ENCODE peak calls at places on chromosomes 13 and 19, in nine cellular contexts. D is testis, O is A549, U is H54, R is K562, N is body of pancreas, J is esophagus squamous epithelium, K is GM12891, X is spleen. Z is an unnamed sample.

GRCh38 chr13:63910406-63910957 is 2494.8 kb upstream of the PCDH20 start:
- DNase-seq in U (no peak), D (peak), J (no peak), N (no peak), X (no peak), O (no peak), K (no peak), R (no peak), Z (no peak)

GRCh38 chr13:71118779-71119364 is 748.1 kb downstream of the DACH1 start:
- DNase-seq in J (no peak), K (no peak), X (no peak), R (no peak), U (no peak), N (no peak), O (no peak), D (no peak), Z (peak)

GRCh38 chr13:43058318-43058674 is 34.9 kb downstream of the DNAJC15 start:
- DNase-seq in R (no peak), J (no peak), N (no peak), X (no peak), U (peak), D (no peak), O (peak), K (no peak), Z (no peak)

GRCh38 chr19:54662730-54663129 is at the start of gene LILRB4:
- DNase-seq in J (no peak), N (no peak), R (peak), X (no peak), K (peak), D (peak), O (no peak), U (no peak), Z (no peak)

GRCh38 chr13:30292325-30292724 is 15.0 kb downstream of the KATNAL1 start:
- DNase-seq in D (no peak), J (no peak), K (no peak), R (no peak), X (no peak), U (no peak), N (no peak), O (no peak), Z (peak)

GRCh38 chr13:25292301-25292700 is 5.0 kb upstream of the MTMR6 start:
- DNase-seq in X (no peak), K (no peak), R (peak), N (no peak), U (no peak), J (no peak), D (no peak), O (no peak), Z (peak)

GRCh38 chr19:43765109-43765876 is 10.5 kb upstream of the SMG9 start:
- DNase-seq in O (peak), D (no peak), U (peak), J (no peak), X (peak), N (peak), R (no peak), K (no peak), Z (no peak)

GRCh38 chr19:4633140-4633967 is 6.0 kb upstream of the TNFAIP8L1 start:
- DNase-seq in O (peak), X (peak), N (peak), U (peak), D (peak), R (peak), K (no peak), J (no peak), Z (peak)

GRCh38 chr13:98447881-98448641 is 128.8 kb downstream of the STK24 start:
- DNase-seq in D (peak), R (no peak), K (no peak), U (no peak), X (no peak), N (no peak), O (peak), J (no peak), Z (peak)

GRCh38 chr13:39144941-39145533 is 106.8 kb downstream of the NHLRC3 start:
- DNase-seq in N (peak), O (peak), K (peak), X (no peak), J (no peak), D (peak), U (peak), R (peak), Z (peak)

GRCh38 chr19:35938282-35939224 is 2.4 kb downstream of the LRFN3 start:
- DNase-seq in D (no peak), O (no peak), K (no peak), J (no peak), U (no peak), N (no peak), R (no peak), X (no peak), Z (no peak)

GRCh38 chr19:53942001-53942786 is 20.5 kb upstream of the CACNG8 start:
- DNase-seq in U (peak), J (no peak), D (peak), R (peak), K (no peak), O (no peak), N (no peak), X (no peak), Z (peak)

GRCh38 chr19:48681127-48681470 is 8.3 kb upstream of the NTN5 start:
- DNase-seq in K (no peak), X (no peak), R (peak), D (peak), O (no peak), J (no peak), U (peak), N (peak), Z (no peak)

GRCh38 chr13:50928609-50929274 is 19.2 kb downstream of the RNASEH2B start:
- DNase-seq in U (no peak), N (no peak), R (no peak), X (no peak), O (no peak), K (no peak), J (no peak), D (no peak), Z (peak)

GRCh38 chr19:540867-541637 is 2.8 kb upstream of the GZMM start:
- DNase-seq in R (no peak), X (no peak), U (no peak), O (no peak), J (no peak), K (no peak), D (no peak), N (no peak), Z (no peak)

GRCh38 chr13:39892731-39893293 is 237.3 kb downstream of the COG6 start:
- DNase-seq in N (no peak), D (peak), R (no peak), K (no peak), J (no peak), X (no peak), U (no peak), O (no peak), Z (no peak)

GRCh38 chr13:98998831-98999634 is 21.2 kb upstream of the DOCK9 start:
- DNase-seq in U (no peak), D (no peak), X (no peak), J (no peak), O (no peak), R (no peak), N (no peak), K (no peak), Z (no peak)

GRCh38 chr13:22801402-22802003 is 379.3 kb upstream of the SGCG start:
- DNase-seq in K (no peak), N (no peak), D (peak), X (no peak), O (no peak), U (no peak), R (no peak), J (no peak), Z (no peak)

GRCh38 chr13:98937911-98938381 is 39.9 kb downstream of the DOCK9 start:
- DNase-seq in U (no peak), R (no peak), J (no peak), N (no peak), K (no peak), X (peak), O (no peak), D (no peak), Z (no peak)

GRCh38 chr13:81442904-81443303 is 1102.0 kb upstream of the SPRY2 start:
- DNase-seq in U (no peak), N (no peak), R (no peak), O (no peak), X (no peak), K (no peak), J (no peak), D (no peak), Z (no peak)

GRCh38 chr13:41401371-41401770 is 56.0 kb upstream of the RGCC start:
- DNase-seq in N (no peak), O (no peak), R (no peak), K (no peak), X (no peak), U (no peak), D (no peak), J (no peak), Z (peak)

GRCh38 chr13:30580852-30581502 is 36.7 kb upstream of the USPL1 start:
- DNase-seq in N (peak), J (no peak), O (no peak), X (no peak), D (no peak), K (no peak), U (no peak), R (no peak), Z (no peak)

GRCh38 chr13:99228737-99229691 is 28.4 kb downstream of the UBAC2 start:
- DNase-seq in K (no peak), U (peak), N (no peak), X (no peak), D (no peak), R (no peak), O (no peak), J (no peak), Z (no peak)

GRCh38 chr13:52850396-52851152 is 2.1 kb upstream of the PCDH8 start:
- DNase-seq in J (no peak), K (peak), R (no peak), O (peak), X (peak), D (peak), N (peak), U (peak), Z (peak)

GRCh38 chr13:112583592-112584277 is 4.2 kb downstream of the TUBGCP3 start:
- DNase-seq in J (no peak), U (no peak), R (peak), N (no peak), X (peak), D (peak), O (no peak), K (no peak), Z (peak)

GRCh38 chr19:6250024-6250605 is 29.7 kb downstream of the MLLT1 start:
- DNase-seq in O (no peak), X (no peak), J (no peak), K (no peak), D (no peak), U (no peak), R (no peak), N (no peak), Z (no peak)

GRCh38 chr13:94933230-94933751 is 220.9 kb upstream of the SOX21 start:
- DNase-seq in N (no peak), R (no peak), O (no peak), U (no peak), D (no peak), J (no peak), X (no peak), K (no peak), Z (peak)

GRCh38 chr19:15583346-15583745 is 31.7 kb upstream of the CYP4F8 start:
- DNase-seq in K (no peak), N (no peak), D (no peak), J (no peak), U (no peak), O (no peak), R (no peak), X (no peak), Z (no peak)

GRCh38 chr19:10001899-10002298 is 8.4 kb downstream of the COL5A3 start:
- DNase-seq in X (no peak), K (no peak), J (no peak), N (peak), U (no peak), O (no peak), D (peak), R (peak), Z (no peak)

GRCh38 chr19:33458171-33458633 is 63.4 kb downstream of the PEPD start:
- DNase-seq in N (no peak), U (no peak), D (no peak), X (no peak), O (no peak), R (no peak), J (no peak), K (no peak), Z (no peak)

GRCh38 chr13:98445340-98446233 is 131.3 kb downstream of the STK24 start:
- DNase-seq in R (peak), D (peak), K (peak), J (no peak), X (peak), O (peak), N (peak), U (peak), Z (peak)

GRCh38 chr19:42279148-42279901 is 10.3 kb downstream of the CIC start:
- DNase-seq in D (no peak), K (no peak), U (no peak), X (no peak), J (no peak), R (no peak), O (no peak), N (no peak), Z (no peak)

GRCh38 chr19:571127-571974 is 1.0 kb upstream of the BSG start:
- DNase-seq in U (no peak), J (no peak), O (no peak), X (peak), N (peak), R (peak), D (peak), K (no peak), Z (peak)

GRCh38 chr19:12868540-12869112 is 12.6 kb downstream of the DNASE2 start:
- DNase-seq in X (no peak), D (peak), J (no peak), N (no peak), R (peak), O (no peak), U (no peak), K (peak), Z (peak)

GRCh38 chr19:16654151-16654550 is 5.8 kb downstream of the SMIM7 start:
- DNase-seq in R (peak), D (peak), J (no peak), K (no peak), N (no peak), U (no peak), X (no peak), O (peak), Z (no peak)

GRCh38 chr13:98474761-98475160 is 102.1 kb downstream of the STK24 start:
- DNase-seq in N (no peak), U (no peak), R (no peak), X (no peak), K (no peak), D (no peak), J (no peak), O (no peak), Z (no peak)

GRCh38 chr13:42992585-42993122 is 613 bp upstream of the EPSTI1 start:
- DNase-seq in J (no peak), X (no peak), K (no peak), D (no peak), R (no peak), N (no peak), O (no peak), U (no peak), Z (no peak)

GRCh38 chr13:55569082-55569481 is 1571.6 kb upstream of the PRR20A start:
- DNase-seq in K (no peak), J (no peak), R (no peak), O (no peak), U (no peak), N (no peak), D (no peak), X (no peak), Z (no peak)
- TF ChIP-seq POLR2A in K (no peak), J (no peak), R (no peak), O (no peak), U (no peak), N (no peak), D (no peak), X (no peak), Z (no peak)

GRCh38 chr13:58882556-58882955 is 1251.0 kb downstream of the PCDH17 start:
- DNase-seq in J (no peak), U (no peak), K (no peak), D (no peak), N (no peak), O (no peak), X (no peak), R (no peak), Z (no peak)

GRCh38 chr13:58883405-58883804 is 1251.9 kb downstream of the PCDH17 start:
- DNase-seq in X (no peak), D (no peak), J (no peak), K (no peak), U (no peak), R (no peak), O (no peak), N (no peak), Z (no peak)

GRCh38 chr13:58889474-58889873 is 1257.9 kb downstream of the PCDH17 start:
- DNase-seq in N (no peak), D (no peak), R (no peak), J (no peak), X (no peak), O (no peak), K (no peak), U (no peak), Z (no peak)

GRCh38 chr13:58884810-58885209 is 1253.3 kb downstream of the PCDH17 start:
- DNase-seq in J (no peak), U (no peak), K (no peak), D (no peak), X (no peak), R (no peak), O (no peak), N (no peak), Z (no peak)

DNA sequence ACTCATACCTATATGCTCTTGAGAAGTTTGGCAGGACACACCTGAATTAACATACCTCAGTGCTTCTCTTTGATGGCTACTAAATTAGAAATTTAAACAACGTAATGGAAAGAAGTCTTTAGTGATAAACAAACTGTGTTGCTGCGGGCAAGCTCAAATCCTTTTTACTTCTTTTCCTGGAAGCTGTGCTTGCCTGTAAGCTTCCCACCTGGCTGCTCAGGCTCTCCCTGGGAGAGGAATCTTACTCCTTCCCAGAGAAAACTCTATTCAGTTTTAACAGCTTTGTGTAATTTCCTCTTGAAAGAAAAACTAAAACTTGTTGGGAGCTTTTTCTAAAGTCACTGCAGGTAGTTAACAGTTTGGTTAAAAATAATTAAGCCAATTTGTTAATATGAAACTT is 1252.8 kb downstream of the PCDH17 start:
- DNase-seq in R (no peak), D (no peak), J (no peak), K (no peak), N (no peak), X (no peak), O (no peak), U (no peak), Z (no peak)
- TF ChIP-seq POLR2A in R (no peak), D (no peak), J (no peak), K (no peak), N (no peak), X (no peak), O (no peak), U (no peak), Z (no peak)

GRCh38 chr19:51688665-51689571 is 4.2 kb upstream of the SPACA6 start:
- DNase-seq in U (peak), J (no peak), N (peak), O (peak), R (peak), X (peak), K (no peak), D (peak), Z (peak)
- TF ChIP-seq POLR2A in U (peak), J (no peak), N (peak), O (peak), R (peak), X (no peak), K (no peak), D (no peak), Z (no peak)

DNA sequence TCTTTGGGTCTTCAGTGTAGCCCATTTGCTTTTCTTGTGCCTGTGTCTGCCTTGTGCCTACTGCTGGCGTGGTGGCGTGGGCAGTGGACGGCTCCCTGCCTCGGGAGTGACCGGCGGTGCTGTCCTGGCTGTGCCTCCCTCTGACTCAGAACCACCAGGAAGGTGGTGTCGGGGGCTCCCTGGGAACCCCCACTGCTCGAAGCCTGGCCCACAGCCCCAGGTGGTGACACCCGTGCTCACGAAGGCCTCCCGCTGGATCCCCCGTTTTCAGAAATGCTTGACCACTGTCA is 5.1 kb upstream of the AMH start:
- DNase-seq in X (no peak), D (no peak), N (no peak), O (no peak), K (no peak), U (no peak), R (no peak), J (no peak), Z (no peak)
- TF ChIP-seq POLR2A in X (no peak), D (no peak), N (no peak), O (no peak), K (no peak), U (no peak), R (no peak), J (no peak), Z (no peak)

DNA sequence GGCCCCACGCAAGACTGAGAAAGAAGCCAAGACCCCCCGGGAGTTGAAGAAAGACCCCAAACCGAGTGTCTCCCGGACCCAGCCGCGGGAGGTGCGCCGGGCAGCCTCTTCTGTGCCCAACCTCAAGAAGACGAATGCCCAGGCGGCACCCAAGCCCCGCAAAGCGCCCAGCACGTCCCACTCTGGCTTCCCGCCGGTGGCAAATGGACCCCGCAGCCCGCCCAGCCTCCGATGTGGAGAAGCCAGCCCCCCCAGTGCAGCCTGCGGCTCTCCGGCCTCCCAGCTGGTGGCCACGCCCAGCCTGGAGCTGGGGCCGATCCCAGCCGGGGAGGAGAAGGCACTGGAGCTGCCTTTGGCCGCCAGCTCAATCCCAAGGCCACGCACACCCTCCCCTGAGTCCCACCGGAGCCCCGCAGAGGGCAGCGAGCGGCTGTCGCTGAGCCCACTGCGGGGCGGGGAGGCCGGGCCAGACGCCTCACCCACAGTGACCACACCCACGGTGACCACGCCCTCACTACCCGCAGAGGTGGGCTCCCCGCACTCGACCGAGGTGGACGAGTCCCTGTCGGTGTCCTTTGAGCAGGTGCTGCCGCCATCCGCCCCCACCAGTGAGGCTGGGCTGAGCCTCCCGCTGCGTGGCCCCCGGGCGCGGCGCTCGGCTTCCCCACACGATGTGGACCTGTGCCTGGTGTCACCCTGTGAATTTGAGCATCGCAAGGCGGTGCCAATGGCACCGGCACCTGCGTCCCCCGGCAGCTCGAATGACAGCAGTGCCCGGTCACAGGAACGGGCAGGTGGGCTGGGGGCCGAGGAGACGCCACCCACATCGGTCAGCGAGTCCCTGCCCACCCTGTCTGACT is 7.9 kb downstream of the MAP1S start:
- DNase-seq in O (no peak), U (no peak), D (no peak), J (no peak), R (no peak), X (no peak), N (no peak), K (no peak), Z (no peak)
- TF ChIP-seq POLR2A in O (no peak), U (no peak), D (no peak), J (no peak), R (no peak), X (no peak), N (no peak), K (no peak), Z (no peak)

DNA sequence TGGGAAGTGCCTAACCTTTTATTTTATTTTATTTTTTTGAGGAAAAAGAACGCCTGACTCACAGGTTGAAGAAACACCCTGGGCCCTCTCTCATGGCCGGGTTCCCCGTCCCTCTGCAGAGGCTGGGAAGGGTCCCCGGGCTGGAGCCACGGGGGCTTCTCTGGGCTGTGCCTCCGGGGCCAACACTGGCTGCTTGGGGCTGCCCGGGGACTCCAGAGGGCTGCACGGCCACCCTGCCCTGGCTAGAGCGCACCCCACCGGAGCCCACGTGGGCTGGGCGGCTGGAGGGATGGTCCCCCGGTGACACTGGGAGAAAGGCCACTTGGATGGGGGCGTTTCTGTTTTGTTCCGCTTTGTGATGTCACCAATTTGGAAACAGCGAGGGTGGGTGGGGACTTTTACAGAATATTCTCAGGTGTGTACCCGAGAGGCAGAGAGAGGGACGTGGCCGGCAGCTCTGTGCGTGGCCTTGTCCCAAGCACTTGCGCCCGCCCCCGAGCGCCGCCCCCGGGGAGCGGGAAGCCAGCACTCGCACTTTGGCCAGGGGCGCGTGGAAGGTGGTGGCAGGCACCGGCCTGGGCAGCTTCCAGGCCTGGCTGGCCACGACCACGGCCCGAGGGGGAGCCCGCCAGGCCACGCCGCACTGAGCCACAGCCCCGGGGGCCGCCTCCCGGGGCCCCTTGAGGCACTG is 13.9 kb upstream of the GNA15 start:
- DNase-seq in K (no peak), J (no peak), N (no peak), D (no peak), X (no peak), R (no peak), O (no peak), U (no peak), Z (no peak)
- TF ChIP-seq POLR2A in K (no peak), J (no peak), N (no peak), D (no peak), X (no peak), R (no peak), O (no peak), U (no peak), Z (no peak)